ENCODE peak calls at places on chromosomes 13 and 19, in seven cellular contexts. M is Peyer's patch, S is aorta, P is kidney, J is astrocyte, O is endodermal cell, D is cardiac muscle cell. K is an unnamed sample. For H3K4me1 and H3K9me3, the result is how much of the 10 kb centered on the place peaks cover.

GRCh38 chr19:6133231-6133630 is 2.2 kb upstream of the ACSBG2 start:
- DNase-seq in J (no peak), S (no peak), D (no peak), O (no peak), P (no peak), M (no peak), K (no peak)

GRCh38 chr19:32224371-32225244 is 120.8 kb upstream of the ZNF507 start:
- DNase-seq in J (peak), M (no peak), P (peak), S (peak), O (peak), D (peak), K (peak)

GRCh38 chr13:79503069-79503468 is 22.1 kb downstream of the NDFIP2 start:
- DNase-seq in J (no peak), P (no peak), M (no peak), D (no peak), S (no peak), O (no peak), K (no peak)

GRCh38 chr13:69553976-69554375 is 553.6 kb upstream of the ATXN8OS start:
- DNase-seq in D (no peak), J (no peak), S (no peak), M (no peak), O (no peak), P (no peak), K (no peak)

GRCh38 chr19:17333611-17334413 is 843 bp downstream of the ANO8 start:
- DNase-seq in J (peak), P (no peak), O (peak), S (peak), D (no peak), M (peak), K (peak)

GRCh38 chr13:94028234-94029145 is 451.0 kb downstream of the DCT start:
- DNase-seq in O (no peak), S (no peak), D (peak), P (no peak), M (no peak), J (no peak), K (no peak)

GRCh38 chr19:17090501-17091074 is 15.0 kb downstream of the MYO9B start:
- DNase-seq in J (peak), M (peak), D (no peak), O (no peak), S (no peak), P (no peak), K (no peak)

GRCh38 chr13:26300140-26300539 is 46.2 kb downstream of the CDK8 start:
- DNase-seq in J (peak), D (no peak), S (no peak), P (no peak), M (no peak), O (no peak), K (no peak)

GRCh38 chr13:45670481-45670880 is 31.6 kb upstream of the CBY2 start:
- DNase-seq in D (no peak), P (no peak), S (no peak), M (no peak), O (no peak), J (no peak), K (no peak)

GRCh38 chr13:26007774-26008173 is 44.0 kb downstream of the SHISA2 start:
- DNase-seq in S (no peak), P (no peak), J (no peak), M (no peak), O (no peak), D (no peak), K (no peak)

GRCh38 chr19:29400917-29401711 is 124.7 kb upstream of the VSTM2B start:
- DNase-seq in M (no peak), P (no peak), O (no peak), S (no peak), D (no peak), J (no peak), K (no peak)

GRCh38 chr13:101346942-101347728 is 69.2 kb downstream of the NALCN start:
- DNase-seq in J (peak), D (no peak), O (no peak), P (no peak), M (no peak), S (no peak), K (no peak)

GRCh38 chr13:101398191-101398590 is 18.1 kb downstream of the NALCN start:
- DNase-seq in P (no peak), S (no peak), O (no peak), M (no peak), D (no peak), J (peak), K (no peak)

GRCh38 chr13:59229401-59229800 is 934.3 kb downstream of the DIAPH3 start:
- DNase-seq in P (no peak), O (no peak), J (no peak), D (no peak), S (no peak), M (no peak), K (no peak)

GRCh38 chr19:39759457-39760184 is 19.0 kb upstream of the LEUTX start:
- DNase-seq in M (no peak), D (no peak), S (no peak), P (no peak), O (no peak), J (no peak), K (no peak)

DNA sequence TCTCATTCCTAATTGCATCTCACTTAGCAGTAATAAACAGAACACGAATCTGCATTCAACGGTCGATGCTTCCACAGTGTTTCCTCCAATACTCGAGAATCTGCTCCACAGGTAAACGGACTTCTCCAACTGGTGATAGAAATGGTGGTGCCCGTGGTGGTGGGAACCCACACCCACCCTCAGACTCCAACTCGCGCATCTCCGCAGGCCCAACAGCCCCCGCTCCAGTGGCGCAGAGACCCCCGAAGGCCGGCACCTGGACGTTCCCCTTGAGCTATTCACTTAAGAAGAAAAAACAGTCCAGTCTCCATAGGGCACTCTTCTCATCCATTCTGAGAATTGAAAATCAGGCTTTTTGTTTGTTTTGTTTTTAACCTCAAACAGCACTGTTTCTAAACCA is 13.8 kb upstream of the RASA3 start:
- DNase-seq in D (no peak), O (no peak), J (no peak), M (no peak), S (no peak), P (peak), K (peak)
- H3K4me1 ChIP-seq in D (under half), O (under half), J (under half), M (under half), S (under half), P (under half), K (under half)

GRCh38 chr19:57803265-57803593 is 11.5 kb downstream of the ZNF552 start:
- DNase-seq in M (no peak), J (no peak), D (no peak), S (no peak), P (no peak), O (no peak), K (no peak)
- H3K4me3 ChIP-seq in M (peak), J (peak), D (peak), S (peak), P (peak), O (peak), K (no peak)

GRCh38 chr19:27729332-27729731 is 1483.6 kb downstream of the UQCRFS1 start:
- DNase-seq in J (no peak), D (no peak), P (no peak), M (no peak), O (no peak), S (no peak), K (no peak)
- H3K9me3 ChIP-seq in J (under half), D (under half), P (under half), M (under half), O (half or more), S (under half), K (half or more)

GRCh38 chr19:5131031-5131865 is 162.3 kb downstream of the KDM4B start:
- DNase-seq in J (no peak), D (no peak), M (peak), S (no peak), P (no peak), O (peak), K (no peak)

GRCh38 chr19:5129691-5130090 is 160.8 kb downstream of the KDM4B start:
- DNase-seq in O (no peak), M (no peak), J (no peak), P (no peak), S (no peak), D (no peak), K (no peak)

GRCh38 chr19:5131866-5132561 is 163.1 kb downstream of the KDM4B start:
- DNase-seq in P (no peak), M (peak), O (no peak), S (no peak), D (no peak), J (no peak), K (no peak)

GRCh38 chr19:5128932-5129389 is 160.0 kb downstream of the KDM4B start:
- DNase-seq in D (peak), O (peak), J (no peak), S (no peak), P (no peak), M (no peak), K (no peak)

GRCh38 chr19:5130371-5131030 is 161.6 kb downstream of the KDM4B start:
- DNase-seq in D (no peak), P (no peak), O (peak), S (no peak), J (no peak), M (peak), K (peak)
- H3K4me1 ChIP-seq in D (half or more), P (under half), O (under half), S (under half), J (under half), M (under half), K (under half)

GRCh38 chr19:2016041-2016807 is 710 bp upstream of the BTBD2 start:
- DNase-seq in J (peak), S (peak), D (peak), M (peak), P (peak), O (peak), K (peak)
- H3K4me3 ChIP-seq in J (no peak), S (no peak), D (peak), M (peak), P (peak), O (no peak), K (no peak)